ENCODE peak calls at places on chromosomes 16 and 17, in ten cellular contexts. S is activated CD8-positive, alpha-beta T cell treated with anti-CD3 and anti-CD28 coated beads, Interleukin-2, amount 10 ng/mL, durations not matched to agents 7 days and 5 days; E is substantia nigra; W is EH; N is testis; K is cardiac septum; I is spleen; P is stimulated activated CD4-positive, alpha-beta T cell treated with anti-CD3 and anti-CD28 coated beads, Interleukin-2, amount 100 ng/mL, for 48 hours; M is natural killer cell; D is mesothelial cell of epicardium. Z is an unnamed sample.

GRCh38 chr16:2710021-2710710 is 9.9 kb downstream of the PRSS27 start:
- DNase-seq in S (no peak), E (no peak), W (no peak), N (no peak), K (no peak), I (peak; percentile 74), P (no peak), M (no peak), D (no peak), Z (no peak)

GRCh38 chr17:38451030-38451839 is 23.0 kb downstream of the ARHGAP23 start:
- DNase-seq in S (no peak), E (no peak), W (peak; percentile 95), N (no peak), K (no peak), I (no peak), P (no peak), M (no peak), D (peak; percentile 70), Z (no peak)

GRCh38 chr17:82795615-82796014 is 43.8 kb downstream of the TBCD start:
- DNase-seq in S (no peak), E (no peak), W (no peak), N (no peak), K (no peak), I (peak; percentile 80), P (no peak), M (no peak), D (no peak), Z (no peak)

GRCh38 chr16:48053346-48053745 is 102.4 kb downstream of the ABCC12 start:
- DNase-seq in S (no peak), E (no peak), W (peak; percentile 81), N (peak; percentile 84), K (no peak), I (no peak), P (no peak), M (no peak), D (peak; percentile 53), Z (no peak)

GRCh38 chr17:31595666-31596381 is 204.3 kb downstream of the RAB11FIP4 start:
- DNase-seq in S (no peak), E (no peak), W (peak; percentile 54), N (no peak), K (no peak), I (peak; percentile 61), P (no peak), M (no peak), D (no peak), Z (no peak)

GRCh38 chr17:17749921-17750320 is 68.7 kb downstream of the RAI1 start:
- DNase-seq in S (peak; percentile 83), E (peak; percentile 52), W (peak; percentile 55), N (peak; percentile 80), K (no peak), I (no peak), P (peak; percentile 37), M (peak; percentile 37), D (no peak), Z (no peak)

GRCh38 chr17:49515196-49515770 is 20.2 kb downstream of the NGFR start:
- DNase-seq in S (no peak), E (peak; percentile 66), W (peak; percentile 93), N (peak; percentile 90), K (peak; percentile 94), I (peak; percentile 81), P (no peak), M (no peak), D (no peak), Z (peak; percentile 73)

GRCh38 chr16:87056083-87056482 is 261.1 kb downstream of the C16orf95 start:
- DNase-seq in S (no peak), E (no peak), W (peak; percentile 49), N (no peak), K (peak; percentile 22), I (no peak), P (no peak), M (no peak), D (no peak), Z (no peak)

GRCh38 chr16:19123535-19124178 is 9.9 kb downstream of the ITPRIPL2 start:
- DNase-seq in S (no peak), E (no peak), W (no peak), N (no peak), K (no peak), I (no peak), P (no peak), M (no peak), D (no peak), Z (no peak)

GRCh38 chr16:72419638-72420037 is 247.7 kb upstream of the PMFBP1 start:
- DNase-seq in S (no peak), E (no peak), W (no peak), N (no peak), K (no peak), I (no peak), P (no peak), M (no peak), D (no peak), Z (no peak)

GRCh38 chr16:21084631-21085235 is 65.9 kb downstream of the DNAH3 start:
- DNase-seq in S (no peak), E (no peak), W (no peak), N (no peak), K (no peak), I (no peak), P (no peak), M (no peak), D (no peak), Z (no peak)

GRCh38 chr17:82830249-82830661 is 9.6 kb downstream of the ZNF750 start:
- DNase-seq in S (no peak), E (no peak), W (no peak), N (peak; percentile 73), K (peak; percentile 84), I (no peak), P (no peak), M (no peak), D (no peak), Z (no peak)

GRCh38 chr17:78715000-78715771 is 66.9 kb downstream of the CYTH1 start:
- DNase-seq in S (no peak), E (no peak), W (no peak), N (no peak), K (no peak), I (no peak), P (no peak), M (no peak), D (no peak), Z (no peak)

GRCh38 chr17:76585649-76586593 is at the start of gene ST6GALNAC2:
- DNase-seq in S (peak; percentile 32), E (peak; percentile 21), W (peak; percentile 67), N (peak; percentile 69), K (peak; percentile 89), I (peak; percentile 94), P (peak; percentile 34), M (peak; percentile 23), D (peak; percentile 54), Z (no peak)

GRCh38 chr17:50613596-50613995 is 21.1 kb upstream of the ABCC3 start:
- DNase-seq in S (no peak), E (no peak), W (no peak), N (no peak), K (no peak), I (no peak), P (no peak), M (no peak), D (no peak), Z (no peak)

GRCh38 chr17:18182190-18182977 is 1.2 kb upstream of the ALKBH5 start:
- DNase-seq in S (peak; percentile 31), E (no peak), W (peak; percentile 25), N (peak; percentile 67), K (no peak), I (no peak), P (no peak), M (no peak), D (no peak), Z (no peak)

GRCh38 chr16:51327001-51327400 is 175.9 kb upstream of the SALL1 start:
- DNase-seq in S (no peak), E (no peak), W (peak; percentile 59), N (no peak), K (no peak), I (no peak), P (no peak), M (no peak), D (no peak), Z (no peak)

GRCh38 chr17:60646701-60647100 is 30.9 kb upstream of the BCAS3 start:
- DNase-seq in S (no peak), E (no peak), W (no peak), N (no peak), K (no peak), I (no peak), P (no peak), M (no peak), D (no peak), Z (no peak)

GRCh38 chr17:13671341-13671740 is 69.6 kb upstream of the HS3ST3A1 start:
- DNase-seq in S (no peak), E (no peak), W (no peak), N (no peak), K (no peak), I (no peak), P (no peak), M (no peak), D (no peak), Z (no peak)

GRCh38 chr17:73066148-73066884 is 26.2 kb downstream of the SLC39A11 start:
- DNase-seq in S (no peak), E (no peak), W (no peak), N (no peak), K (no peak), I (no peak), P (no peak), M (no peak), D (no peak), Z (no peak)

GRCh38 chr17:2981325-2981724 is 82.1 kb downstream of the OR1D5 start:
- DNase-seq in S (no peak), E (no peak), W (no peak), N (no peak), K (no peak), I (peak; percentile 42), P (no peak), M (peak; percentile 9), D (peak; percentile 24), Z (no peak)

GRCh38 chr17:14417336-14417735 is 116.5 kb downstream of the HS3ST3B1 start:
- DNase-seq in S (no peak), E (no peak), W (no peak), N (no peak), K (no peak), I (no peak), P (no peak), M (no peak), D (no peak), Z (no peak)

GRCh38 chr17:79006001-79006400 is 3.6 kb downstream of the CANT1 start:
- DNase-seq in S (no peak), E (no peak), W (no peak), N (peak; percentile 9), K (peak; percentile 31), I (no peak), P (no peak), M (no peak), D (no peak), Z (no peak)

GRCh38 chr16:88406096-88407041 is 23.6 kb downstream of the ZNF469 start:
- DNase-seq in S (no peak), E (no peak), W (no peak), N (no peak), K (no peak), I (no peak), P (no peak), M (no peak), D (no peak), Z (no peak)

GRCh38 chr17:81239714-81240555 is 817 bp downstream of the NDUFAF8 start:
- DNase-seq in S (peak; percentile 54), E (no peak), W (peak; percentile 39), N (peak; percentile 31), K (no peak), I (no peak), P (peak; percentile 31), M (no peak), D (no peak), Z (no peak)

GRCh38 chr17:28925912-28926365 is 23.1 kb upstream of the DHRS13 start:
- DNase-seq in S (peak; percentile 70), E (no peak), W (peak; percentile 84), N (no peak), K (no peak), I (no peak), P (no peak), M (peak; percentile 35), D (no peak), Z (no peak)

GRCh38 chr16:27298132-27298531 is 15.6 kb upstream of the IL4R start:
- DNase-seq in S (no peak), E (no peak), W (no peak), N (no peak), K (no peak), I (no peak), P (no peak), M (no peak), D (no peak), Z (no peak)

GRCh38 chr16:82345318-82345717 is 175.3 kb upstream of the MPHOSPH6 start:
- DNase-seq in S (no peak), E (no peak), W (no peak), N (no peak), K (no peak), I (no peak), P (no peak), M (no peak), D (no peak), Z (no peak)

Z was measured in hypothalamus.